ENCODE peak calls at places on chromosomes 1 and 21, in four cellular contexts. One of them, this sample, is unnamed.

GRCh38 chr1:162536511-162536910 is 25.0 kb upstream of the UAP1 start:
- DNase-seq in RWPE2: no peak
- DNase-seq in right lobe of liver: no peak
- DNase-seq in cardiac muscle cell: peak; percentile 22
- DNase-seq in this sample: no peak

GRCh38 chr1:157505481-157506272 is 46.6 kb downstream of the FCRL5 start:
- DNase-seq in RWPE2: no peak
- DNase-seq in right lobe of liver: peak; percentile 50
- DNase-seq in cardiac muscle cell: peak; percentile 70
- DNase-seq in this sample: no peak

GRCh38 chr1:53652441-53653199 is 86.3 kb downstream of the GLIS1 start:
- DNase-seq in RWPE2: peak; percentile 10
- DNase-seq in right lobe of liver: no peak
- DNase-seq in cardiac muscle cell: no peak
- DNase-seq in this sample: no peak

GRCh38 chr1:171966426-171967220 is 125.3 kb downstream of the DNM3 start:
- DNase-seq in RWPE2: no peak
- DNase-seq in right lobe of liver: no peak
- DNase-seq in cardiac muscle cell: no peak
- DNase-seq in this sample: no peak

GRCh38 chr1:154155282-154155681 is 409 bp upstream of the NUP210L start:
- DNase-seq in RWPE2: no peak
- DNase-seq in right lobe of liver: no peak
- DNase-seq in cardiac muscle cell: peak; percentile 88
- DNase-seq in this sample: peak; percentile 77

GRCh38 chr1:20322825-20323612 is 32.3 kb downstream of the VWA5B1 start:
- DNase-seq in RWPE2: no peak
- DNase-seq in right lobe of liver: no peak
- DNase-seq in cardiac muscle cell: peak; percentile 52
- DNase-seq in this sample: no peak

GRCh38 chr1:61887076-61887867 is 145.0 kb downstream of the PATJ start:
- DNase-seq in RWPE2: no peak
- DNase-seq in right lobe of liver: no peak
- DNase-seq in cardiac muscle cell: peak; percentile 3
- DNase-seq in this sample: no peak

GRCh38 chr21:43608664-43609063 is 50.6 kb downstream of the HSF2BP start:
- DNase-seq in RWPE2: no peak
- DNase-seq in right lobe of liver: no peak
- DNase-seq in cardiac muscle cell: no peak
- DNase-seq in this sample: no peak

GRCh38 chr1:159927211-159927886 is 2.0 kb upstream of the TAGLN2 start:
- DNase-seq in RWPE2: no peak
- DNase-seq in right lobe of liver: no peak
- DNase-seq in cardiac muscle cell: no peak
- DNase-seq in this sample: no peak

GRCh38 chr1:13824626-13825025 is 124.6 kb downstream of the PRDM2 start:
- DNase-seq in RWPE2: peak; percentile 10
- DNase-seq in right lobe of liver: no peak
- DNase-seq in cardiac muscle cell: no peak
- DNase-seq in this sample: no peak

GRCh38 chr1:40630488-40631223 is 34.8 kb downstream of the RIMS3 start:
- DNase-seq in RWPE2: no peak
- DNase-seq in right lobe of liver: no peak
- DNase-seq in cardiac muscle cell: peak; percentile 49
- DNase-seq in this sample: no peak

GRCh38 chr21:31293986-31294385 is 50.1 kb downstream of the TIAM1 start:
- DNase-seq in RWPE2: no peak
- DNase-seq in right lobe of liver: no peak
- DNase-seq in cardiac muscle cell: peak; percentile 92
- DNase-seq in this sample: no peak

GRCh38 chr1:109805486-109806180 is 41.9 kb upstream of the EPS8L3 start:
- DNase-seq in RWPE2: no peak
- DNase-seq in right lobe of liver: no peak
- DNase-seq in cardiac muscle cell: no peak
- DNase-seq in this sample: no peak

GRCh38 chr1:43711049-43711448 is 3.7 kb downstream of the ST3GAL3 start:
- DNase-seq in RWPE2: no peak
- DNase-seq in right lobe of liver: no peak
- DNase-seq in cardiac muscle cell: peak; percentile 84
- DNase-seq in this sample: no peak

GRCh38 chr1:50450861-50451653 is 27.8 kb upstream of the DMRTA2 start:
- DNase-seq in RWPE2: no peak
- DNase-seq in right lobe of liver: no peak
- DNase-seq in cardiac muscle cell: no peak
- DNase-seq in this sample: no peak

DNA sequence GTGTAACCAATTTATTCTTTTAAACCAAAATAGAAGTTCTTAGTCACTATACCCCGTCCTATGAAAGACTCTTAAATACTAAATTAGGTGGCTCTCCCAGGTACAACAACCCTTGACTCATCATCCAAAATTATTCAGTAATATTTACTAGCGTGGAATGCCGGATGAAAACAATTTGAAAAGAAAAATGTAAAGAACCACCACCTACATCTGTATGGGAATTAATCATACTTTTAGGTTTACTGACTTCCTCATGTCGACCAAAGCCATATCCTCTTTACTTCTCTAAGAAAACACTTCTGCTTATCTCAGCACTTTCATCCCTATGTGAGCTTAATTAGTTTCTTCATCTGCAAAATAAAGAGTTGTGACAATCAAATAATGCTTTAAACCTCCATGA is 139.6 kb downstream of the AKT3 start:
- DNase-seq in RWPE2: no peak
- DNase-seq in right lobe of liver: no peak
- DNase-seq in cardiac muscle cell: no peak
- DNase-seq in this sample: no peak
- H3K4me1 ChIP-seq in RWPE2: no peaks in the 10 kb centered on the region
- H3K4me1 ChIP-seq in right lobe of liver: peaks cover 40% of the 10 kb centered on the region
- H3K4me1 ChIP-seq in cardiac muscle cell: peaks cover 6% of the 10 kb centered on the region
- H3K4me1 ChIP-seq in this sample: peaks cover 9% of the 10 kb centered on the region

GRCh38 chr1:207841907-207842306 is 69.0 kb downstream of the CD34 start:
- DNase-seq in RWPE2: no peak
- DNase-seq in right lobe of liver: no peak
- DNase-seq in cardiac muscle cell: no peak
- DNase-seq in this sample: no peak

GRCh38 chr1:207845109-207845508 is 65.8 kb downstream of the CD34 start:
- DNase-seq in RWPE2: no peak
- DNase-seq in right lobe of liver: no peak
- DNase-seq in cardiac muscle cell: no peak
- DNase-seq in this sample: no peak

GRCh38 chr1:207842506-207842905 is 68.4 kb downstream of the CD34 start:
- DNase-seq in RWPE2: no peak
- DNase-seq in right lobe of liver: no peak
- DNase-seq in cardiac muscle cell: no peak
- DNase-seq in this sample: no peak

GRCh38 chr1:207847116-207847515 is 63.8 kb downstream of the CD34 start:
- DNase-seq in RWPE2: no peak
- DNase-seq in right lobe of liver: no peak
- DNase-seq in cardiac muscle cell: peak; percentile 55
- DNase-seq in this sample: no peak

DNA sequence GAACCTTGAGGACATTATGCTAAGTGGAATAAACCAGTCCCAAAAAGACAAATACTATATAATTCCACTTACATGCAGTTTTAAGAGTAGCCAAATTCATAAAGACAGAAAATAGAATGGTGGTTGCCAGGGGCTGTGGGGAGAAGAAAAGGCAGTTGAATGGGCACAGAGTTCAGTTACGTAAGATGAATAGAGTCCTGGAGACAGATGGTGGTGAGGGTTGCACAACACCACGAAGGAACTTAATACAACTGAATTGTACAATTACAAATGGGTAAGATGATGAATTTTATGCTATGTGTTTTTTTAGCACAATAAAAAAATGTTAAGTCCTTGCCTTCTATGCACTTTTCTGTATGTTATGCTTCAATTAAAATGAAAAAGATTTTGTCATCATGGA is 66.6 kb downstream of the CD34 start:
- DNase-seq in RWPE2: no peak
- DNase-seq in right lobe of liver: no peak
- DNase-seq in cardiac muscle cell: peak; percentile 60
- DNase-seq in this sample: no peak
- H3K4me1 ChIP-seq in RWPE2: peaks cover 22% of the 10 kb centered on the region
- H3K4me1 ChIP-seq in right lobe of liver: peaks cover 11% of the 10 kb centered on the region
- H3K4me1 ChIP-seq in cardiac muscle cell: no peaks in the 10 kb centered on the region
- H3K4me1 ChIP-seq in this sample: peaks cover 62% of the 10 kb centered on the region

DNA sequence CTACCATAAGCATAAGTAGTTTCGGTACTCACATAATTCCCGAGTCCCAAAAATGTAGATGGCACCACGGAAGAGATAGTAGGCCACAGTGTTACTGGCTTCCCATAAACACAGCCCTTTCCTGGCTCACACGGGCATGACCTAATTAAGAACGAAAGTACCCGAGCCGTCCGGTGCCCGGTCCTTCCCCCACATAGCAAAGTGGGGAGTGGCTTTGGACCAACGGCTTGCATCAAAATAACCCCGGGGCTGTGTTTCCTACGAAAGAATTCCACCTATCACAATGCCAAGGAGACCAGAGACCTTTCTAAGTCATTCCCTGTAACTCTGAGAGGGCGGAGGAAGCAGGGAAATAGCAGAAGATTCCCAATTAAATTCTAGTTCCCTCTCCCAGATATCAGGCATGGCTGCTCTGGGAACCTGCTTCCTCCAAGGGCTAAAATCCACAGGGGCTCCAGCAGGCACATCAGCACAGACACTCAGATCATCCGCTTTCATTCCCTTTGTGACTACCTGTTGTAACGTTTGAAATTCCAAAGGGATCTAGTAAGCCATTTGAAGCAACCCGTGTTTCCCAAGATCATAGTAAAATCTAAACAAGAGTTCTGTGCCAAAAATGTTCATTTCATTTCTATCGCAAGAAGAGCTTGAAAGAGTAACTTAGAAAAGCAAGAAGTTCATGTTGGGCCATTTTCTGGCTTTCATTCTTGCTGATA is at the start of gene TMPRSS3:
- DNase-seq in RWPE2: no peak
- DNase-seq in right lobe of liver: no peak
- DNase-seq in cardiac muscle cell: no peak
- DNase-seq in this sample: no peak
- H3K4me1 ChIP-seq in RWPE2: peaks cover 10% of the 10 kb centered on the region
- H3K4me1 ChIP-seq in right lobe of liver: no peaks in the 10 kb centered on the region
- H3K4me1 ChIP-seq in cardiac muscle cell: no peaks in the 10 kb centered on the region
- H3K4me1 ChIP-seq in this sample: no peaks in the 10 kb centered on the region

DNA sequence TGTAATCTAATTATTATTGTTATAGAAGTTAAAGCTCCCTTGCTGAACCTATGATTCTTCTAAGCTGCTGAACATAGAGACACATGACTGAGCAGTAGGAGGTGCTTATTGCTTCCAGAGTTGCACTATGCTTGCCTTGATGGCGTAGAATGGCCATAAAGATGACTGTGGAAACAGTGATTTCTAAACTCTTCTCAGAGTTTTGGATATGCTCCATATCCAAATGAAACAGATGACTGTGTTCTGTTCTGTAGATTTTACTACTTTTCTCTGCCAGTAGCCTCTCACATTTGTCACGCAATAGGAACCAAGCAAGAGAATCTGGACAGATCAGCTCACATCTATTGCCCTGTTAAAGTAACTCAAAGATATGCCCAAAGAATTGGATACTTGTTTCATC is 88.1 kb upstream of the CACYBP start:
- DNase-seq in RWPE2: no peak
- DNase-seq in right lobe of liver: no peak
- DNase-seq in cardiac muscle cell: no peak
- DNase-seq in this sample: no peak
- H3K4me1 ChIP-seq in RWPE2: no peaks in the 10 kb centered on the region
- H3K4me1 ChIP-seq in right lobe of liver: no peaks in the 10 kb centered on the region
- H3K4me1 ChIP-seq in cardiac muscle cell: no peaks in the 10 kb centered on the region
- H3K4me1 ChIP-seq in this sample: no peaks in the 10 kb centered on the region

GRCh38 chr1:167617100-167617949 is 12.7 kb upstream of the RCSD1 start:
- DNase-seq in RWPE2: no peak
- DNase-seq in right lobe of liver: no peak
- DNase-seq in cardiac muscle cell: peak; percentile 86
- DNase-seq in this sample: no peak

GRCh38 chr1:167614851-167615250 is 15.2 kb upstream of the RCSD1 start:
- DNase-seq in RWPE2: no peak
- DNase-seq in right lobe of liver: no peak
- DNase-seq in cardiac muscle cell: no peak
- DNase-seq in this sample: no peak

GRCh38 chr1:167618366-167618765 is 11.7 kb upstream of the RCSD1 start:
- DNase-seq in RWPE2: no peak
- DNase-seq in right lobe of liver: no peak
- DNase-seq in cardiac muscle cell: no peak
- DNase-seq in this sample: no peak

GRCh38 chr1:167617950-167618269 is 12.1 kb upstream of the RCSD1 start:
- DNase-seq in RWPE2: no peak
- DNase-seq in right lobe of liver: no peak
- DNase-seq in cardiac muscle cell: no peak
- DNase-seq in this sample: no peak

GRCh38 chr1:167616521-167616920 is 13.5 kb upstream of the RCSD1 start:
- DNase-seq in RWPE2: no peak
- DNase-seq in right lobe of liver: no peak
- DNase-seq in cardiac muscle cell: no peak
- DNase-seq in this sample: no peak
- H3K4me1 ChIP-seq in RWPE2: peaks cover 12% of the 10 kb centered on the region
- H3K4me1 ChIP-seq in right lobe of liver: peaks cover 10% of the 10 kb centered on the region
- H3K4me1 ChIP-seq in cardiac muscle cell: no peaks in the 10 kb centered on the region
- H3K4me1 ChIP-seq in this sample: peaks cover 19% of the 10 kb centered on the region

GRCh38 chr1:32349211-32349708 is 13.0 kb downstream of the FAM229A start:
- DNase-seq in RWPE2: no peak
- DNase-seq in right lobe of liver: peak; percentile 72
- DNase-seq in cardiac muscle cell: peak; percentile 94
- DNase-seq in this sample: no peak
- H3K4me1 ChIP-seq in RWPE2: peaks cover 12% of the 10 kb centered on the region
- H3K4me1 ChIP-seq in right lobe of liver: peaks cover 14% of the 10 kb centered on the region
- H3K4me1 ChIP-seq in cardiac muscle cell: peaks cover 23% of the 10 kb centered on the region
- H3K4me1 ChIP-seq in this sample: peaks cover 53% of the 10 kb centered on the region

DNA sequence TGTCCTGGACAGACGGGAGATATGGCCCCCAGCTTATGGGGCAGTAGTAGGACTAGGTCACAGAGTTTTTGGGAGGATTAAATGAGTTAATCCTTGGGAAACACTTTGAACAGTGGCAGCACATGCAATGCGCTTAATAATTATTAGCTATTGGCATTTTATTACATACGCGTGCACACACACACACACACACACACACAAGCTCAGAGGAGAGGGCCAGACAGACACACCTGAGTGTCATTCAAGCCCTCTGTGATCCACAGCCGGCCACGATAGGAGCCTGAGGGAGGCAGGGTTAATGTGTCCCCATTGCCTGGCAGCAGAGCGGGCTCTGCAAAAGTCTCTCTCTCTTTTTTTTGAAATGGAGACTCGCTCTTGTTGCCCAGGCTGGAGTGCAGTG is 37.9 kb downstream of the EPHA2 start:
- DNase-seq in RWPE2: no peak
- DNase-seq in right lobe of liver: no peak
- DNase-seq in cardiac muscle cell: no peak
- DNase-seq in this sample: no peak
- H3K4me1 ChIP-seq in RWPE2: peaks cover 2% of the 10 kb centered on the region
- H3K4me1 ChIP-seq in right lobe of liver: peaks cover 30% of the 10 kb centered on the region
- H3K4me1 ChIP-seq in cardiac muscle cell: peaks cover 17% of the 10 kb centered on the region
- H3K4me1 ChIP-seq in this sample: peaks cover 3% of the 10 kb centered on the region

GRCh38 chr21:15751037-15751436 is 21.3 kb downstream of the USP25 start:
- DNase-seq in RWPE2: no peak
- DNase-seq in right lobe of liver: no peak
- DNase-seq in cardiac muscle cell: no peak
- DNase-seq in this sample: no peak
- H3K4me1 ChIP-seq in RWPE2: peaks cover 46% of the 10 kb centered on the region
- H3K4me1 ChIP-seq in right lobe of liver: peaks cover 43% of the 10 kb centered on the region
- H3K4me1 ChIP-seq in cardiac muscle cell: peaks cover 4% of the 10 kb centered on the region
- H3K4me1 ChIP-seq in this sample: peaks cover 47% of the 10 kb centered on the region